ENCODE peak calls at places on chromosomes 12 and 14, in ten cellular contexts. Z, T, N, C, R, Q, H, V, E and A are unnamed samples.

GRCh38 chr14:26761532-26761931 is 163.7 kb upstream of the NOVA1 start:
- DNase-seq in N (no peak), E (no peak), Z (no peak), V (no peak), Q (no peak), C (no peak), R (no peak), H (no peak), T (no peak), A (no peak)

GRCh38 chr12:30847259-30847658 is 79.3 kb upstream of the TSPAN11 start:
- DNase-seq in E (peak), Z (no peak), C (peak), H (peak), V (no peak), R (no peak), N (peak), T (peak), Q (no peak), A (peak)

GRCh38 chr12:38445040-38445439 is 128.5 kb downstream of the ALG10B start:
- DNase-seq in Z (no peak), N (no peak), T (no peak), H (no peak), E (no peak), V (no peak), R (no peak), Q (no peak), C (no peak), A (no peak)

GRCh38 chr12:47903151-47903611 is 1.6 kb downstream of the VDR start:
- DNase-seq in E (no peak), T (no peak), Q (no peak), R (no peak), C (peak), H (no peak), Z (no peak), N (peak), V (no peak), A (peak)

GRCh38 chr12:74412607-74413230 is 124.9 kb upstream of the ATXN7L3B start:
- DNase-seq in C (no peak), E (no peak), T (no peak), V (no peak), Q (no peak), N (peak), Z (no peak), H (no peak), R (no peak), A (peak)

GRCh38 chr12:65568517-65568916 is 255.8 kb upstream of the HMGA2 start:
- DNase-seq in E (no peak), Z (no peak), C (peak), V (no peak), Q (no peak), N (peak), T (no peak), R (no peak), H (no peak), A (no peak)

GRCh38 chr12:66971816-66972215 is 292.9 kb upstream of the GRIP1 start:
- DNase-seq in R (no peak), N (no peak), E (no peak), H (no peak), Q (no peak), C (no peak), Z (no peak), T (no peak), V (no peak), A (no peak)

GRCh38 chr12:3752096-3752709 is 706 bp downstream of the CRACR2A start:
- DNase-seq in E (no peak), H (peak), C (no peak), Z (peak), V (peak), Q (no peak), N (no peak), T (no peak), R (peak), A (peak)

GRCh38 chr12:54993181-54993835 is 8.7 kb upstream of the TESPA1 start:
- DNase-seq in V (peak), R (no peak), Z (no peak), N (peak), C (peak), Q (peak), T (peak), E (peak), H (peak), A (peak)

GRCh38 chr14:51732494-51733080 is 80.9 kb downstream of the FRMD6 start:
- DNase-seq in T (no peak), H (no peak), V (no peak), E (no peak), N (no peak), Q (no peak), C (no peak), R (no peak), Z (no peak), A (no peak)